ENCODE peak calls at places on chromosomes 12 and 14, in seven cellular contexts. P, N, L, E, R, B and K are unnamed samples.

GRCh38 chr12:132333766-132334165 is 4.4 kb upstream of the GALNT9 start:
- DNase-seq in P (no peak), N (no peak), L (no peak), E (no peak), R (no peak), B (no peak), K (no peak)

GRCh38 chr12:128797119-128798118 is 26.3 kb downstream of the SLC15A4 start:
- DNase-seq in P (no peak), N (peak), L (peak), E (no peak), R (no peak), B (no peak), K (no peak)

GRCh38 chr14:58272589-58273372 is 25.6 kb upstream of the ARID4A start:
- DNase-seq in P (no peak), N (no peak), L (peak), E (no peak), R (no peak), B (no peak), K (no peak)

GRCh38 chr12:121575952-121576615 is 4.7 kb downstream of the KDM2B start:
- DNase-seq in P (no peak), N (no peak), L (no peak), E (no peak), R (no peak), B (no peak), K (no peak)

GRCh38 chr12:115404761-115405470 is 720.9 kb upstream of the TBX3 start:
- DNase-seq in P (no peak), N (peak), L (peak), E (no peak), R (no peak), B (no peak), K (no peak)

GRCh38 chr14:70398706-70399431 is 18.0 kb downstream of the SYNJ2BP start:
- DNase-seq in P (no peak), N (no peak), L (no peak), E (no peak), R (no peak), B (no peak), K (no peak)

GRCh38 chr12:1093166-1093751 is 102.2 kb downstream of the ERC1 start:
- DNase-seq in P (no peak), N (peak), L (peak), E (peak), R (peak), B (no peak), K (peak)

GRCh38 chr14:104739026-104739425 is 13.9 kb upstream of the SIVA1 start:
- DNase-seq in P (no peak), N (no peak), L (no peak), E (no peak), R (no peak), B (no peak), K (no peak)

GRCh38 chr12:124413915-124414314 is 119.0 kb downstream of the RFLNA start:
- DNase-seq in P (no peak), N (no peak), L (no peak), E (no peak), R (no peak), B (no peak), K (no peak)

GRCh38 chr12:42935090-42935489 is 345.5 kb upstream of the PRICKLE1 start:
- DNase-seq in P (no peak), N (no peak), L (no peak), E (no peak), R (no peak), B (no peak), K (no peak)

GRCh38 chr14:89303452-89304435 is 113.3 kb downstream of the FOXN3 start:
- DNase-seq in P (no peak), N (peak), L (peak), E (no peak), R (peak), B (no peak), K (no peak)

GRCh38 chr12:96445743-96446655 is 43.4 kb upstream of the CFAP54 start:
- DNase-seq in P (no peak), N (peak), L (peak), E (peak), R (no peak), B (no peak), K (no peak)

GRCh38 chr12:13661005-13661887 is 320.2 kb downstream of the GRIN2B start:
- DNase-seq in P (no peak), N (peak), L (peak), E (no peak), R (peak), B (no peak), K (peak)

GRCh38 chr12:82627799-82628198 is 58.9 kb upstream of the TMTC2 start:
- DNase-seq in P (no peak), N (peak), L (peak), E (no peak), R (peak), B (no peak), K (peak)

GRCh38 chr14:34496007-34496678 is 34.1 kb upstream of the SPTSSA start:
- DNase-seq in P (no peak), N (no peak), L (no peak), E (no peak), R (no peak), B (no peak), K (no peak)

GRCh38 chr12:175759-176158 is 38.2 kb downstream of the SLC6A12 start:
- DNase-seq in P (no peak), N (no peak), L (no peak), E (no peak), R (no peak), B (no peak), K (no peak)

GRCh38 chr12:49055978-49056754 is 4.4 kb downstream of the KMT2D start:
- DNase-seq in P (no peak), N (peak), L (peak), E (peak), R (no peak), B (no peak), K (peak)

GRCh38 chr14:51677738-51678137 is 26.0 kb downstream of the FRMD6 start:
- DNase-seq in P (no peak), N (no peak), L (no peak), E (no peak), R (no peak), B (no peak), K (no peak)

GRCh38 chr12:86613306-86613705 is 357.1 kb upstream of the MGAT4C start:
- DNase-seq in P (no peak), N (peak), L (peak), E (no peak), R (no peak), B (no peak), K (no peak)

GRCh38 chr12:131103614-131104463 is 150.1 kb downstream of the ADGRD1 start:
- DNase-seq in P (no peak), N (no peak), L (no peak), E (no peak), R (no peak), B (peak), K (no peak)

GRCh38 chr12:26345471-26346003 is 150.2 kb downstream of the SSPN start:
- DNase-seq in P (no peak), N (no peak), L (peak), E (no peak), R (no peak), B (no peak), K (no peak)

GRCh38 chr14:90742709-90743108 is 73.5 kb downstream of the TTC7B start:
- DNase-seq in P (no peak), N (no peak), L (no peak), E (no peak), R (no peak), B (no peak), K (no peak)

GRCh38 chr14:101357038-101357437 is 204.3 kb upstream of the DIO3 start:
- DNase-seq in P (no peak), N (no peak), L (no peak), E (no peak), R (no peak), B (no peak), K (no peak)

GRCh38 chr12:25785164-25785563 is 173.3 kb upstream of the RASSF8 start:
- DNase-seq in P (no peak), N (no peak), L (no peak), E (no peak), R (no peak), B (no peak), K (no peak)

GRCh38 chr14:104893435-104894207 is 28.6 kb downstream of the CEP170B start:
- DNase-seq in P (no peak), N (no peak), L (no peak), E (no peak), R (no peak), B (peak), K (no peak)

GRCh38 chr14:91957876-91958313 is 10.4 kb upstream of the FBLN5 start:
- DNase-seq in P (no peak), N (no peak), L (no peak), E (no peak), R (no peak), B (peak), K (no peak)

GRCh38 chr14:54599932-54600331 is 33.0 kb downstream of the SAMD4A start:
- DNase-seq in P (no peak), N (no peak), L (peak), E (no peak), R (no peak), B (no peak), K (no peak)

GRCh38 chr12:6912164-6912956 is 2.0 kb upstream of the ENO2 start:
- DNase-seq in P (no peak), N (no peak), L (no peak), E (no peak), R (no peak), B (no peak), K (no peak)

GRCh38 chr12:109291531-109292341 is 17.3 kb downstream of the FOXN4 start:
- DNase-seq in P (no peak), N (no peak), L (peak), E (no peak), R (peak), B (no peak), K (peak)

GRCh38 chr12:52331039-52331438 is 9.8 kb upstream of the KRT83 start:
- DNase-seq in P (no peak), N (no peak), L (no peak), E (no peak), R (no peak), B (no peak), K (no peak)

GRCh38 chr12:49972122-49972521 is 625 bp upstream of the AQP6 start:
- DNase-seq in P (no peak), N (no peak), L (no peak), E (no peak), R (no peak), B (no peak), K (no peak)

GRCh38 chr12:15783288-15783687 is 5.9 kb downstream of the EPS8 start:
- DNase-seq in P (no peak), N (no peak), L (no peak), E (no peak), R (no peak), B (no peak), K (no peak)

GRCh38 chr14:62655161-62655560 is 390.1 kb downstream of the KCNH5 start:
- DNase-seq in P (no peak), N (no peak), L (peak), E (no peak), R (no peak), B (no peak), K (no peak)

GRCh38 chr12:116561181-116561821 is 2.1 kb downstream of the MAP1LC3B2 start:
- DNase-seq in P (no peak), N (no peak), L (no peak), E (no peak), R (no peak), B (no peak), K (no peak)